ENCODE peak calls at places on chromosome 13, in nine cellular contexts. One of them, this sample, is unnamed.

GRCh38 chr13:54415753-54416366 is 1387.2 kb downstream of the OLFM4 start:
- DNase-seq in nephron progenitor cell: no peak
- DNase-seq in NCI-H510A treated with DMSO at 0.1 percent for 48 hours: no peak
- DNase-seq in HEK293T: no peak
- DNase-seq in mucosa of descending colon: no peak
- DNase-seq in stimulated activated CD4-positive, alpha-beta T cell treated with anti-CD3 and anti-CD28 coated beads, TNF-alpha, amount 100 ng/mL, for 48 hours: no peak
- DNase-seq in left kidney: no peak
- DNase-seq in NCI-H1092 treated with DMSO at 0.1 percent for 48 hours: no peak
- DNase-seq in central memory CD4-positive, alpha-beta T cell: no peak
- DNase-seq in this sample: no peak

GRCh38 chr13:51534075-51534817 is 50.0 kb upstream of the WDFY2 start:
- DNase-seq in NCI-H1092 treated with DMSO at 0.1 percent for 48 hours: no peak
- DNase-seq in nephron progenitor cell: no peak
- DNase-seq in left kidney: peak; percentile 4
- DNase-seq in HEK293T: no peak
- DNase-seq in mucosa of descending colon: peak; percentile 35
- DNase-seq in stimulated activated CD4-positive, alpha-beta T cell treated with anti-CD3 and anti-CD28 coated beads, TNF-alpha, amount 100 ng/mL, for 48 hours: peak; percentile 8
- DNase-seq in central memory CD4-positive, alpha-beta T cell: peak; percentile 43
- DNase-seq in NCI-H510A treated with DMSO at 0.1 percent for 48 hours: no peak
- DNase-seq in this sample: peak; percentile 18

GRCh38 chr13:30819136-30819875 is 84.0 kb downstream of the ALOX5AP start:
- DNase-seq in stimulated activated CD4-positive, alpha-beta T cell treated with anti-CD3 and anti-CD28 coated beads, TNF-alpha, amount 100 ng/mL, for 48 hours: no peak
- DNase-seq in nephron progenitor cell: no peak
- DNase-seq in central memory CD4-positive, alpha-beta T cell: no peak
- DNase-seq in left kidney: no peak
- DNase-seq in HEK293T: no peak
- DNase-seq in NCI-H510A treated with DMSO at 0.1 percent for 48 hours: peak; percentile 55
- DNase-seq in mucosa of descending colon: no peak
- DNase-seq in NCI-H1092 treated with DMSO at 0.1 percent for 48 hours: no peak
- DNase-seq in this sample: no peak

GRCh38 chr13:44801990-44802389 is 187.3 kb downstream of the NUFIP1 start:
- DNase-seq in NCI-H1092 treated with DMSO at 0.1 percent for 48 hours: no peak
- DNase-seq in mucosa of descending colon: no peak
- DNase-seq in stimulated activated CD4-positive, alpha-beta T cell treated with anti-CD3 and anti-CD28 coated beads, TNF-alpha, amount 100 ng/mL, for 48 hours: no peak
- DNase-seq in NCI-H510A treated with DMSO at 0.1 percent for 48 hours: no peak
- DNase-seq in HEK293T: no peak
- DNase-seq in left kidney: no peak
- DNase-seq in nephron progenitor cell: no peak
- DNase-seq in central memory CD4-positive, alpha-beta T cell: no peak
- DNase-seq in this sample: no peak

GRCh38 chr13:99221567-99222239 is 21.0 kb downstream of the UBAC2 start:
- DNase-seq in stimulated activated CD4-positive, alpha-beta T cell treated with anti-CD3 and anti-CD28 coated beads, TNF-alpha, amount 100 ng/mL, for 48 hours: no peak
- DNase-seq in left kidney: no peak
- DNase-seq in NCI-H510A treated with DMSO at 0.1 percent for 48 hours: no peak
- DNase-seq in nephron progenitor cell: no peak
- DNase-seq in NCI-H1092 treated with DMSO at 0.1 percent for 48 hours: no peak
- DNase-seq in central memory CD4-positive, alpha-beta T cell: no peak
- DNase-seq in HEK293T: no peak
- DNase-seq in mucosa of descending colon: no peak
- DNase-seq in this sample: no peak

GRCh38 chr13:65508745-65509144 is 1721.4 kb downstream of the PCDH9 start:
- DNase-seq in NCI-H1092 treated with DMSO at 0.1 percent for 48 hours: no peak
- DNase-seq in stimulated activated CD4-positive, alpha-beta T cell treated with anti-CD3 and anti-CD28 coated beads, TNF-alpha, amount 100 ng/mL, for 48 hours: no peak
- DNase-seq in central memory CD4-positive, alpha-beta T cell: no peak
- DNase-seq in nephron progenitor cell: no peak
- DNase-seq in mucosa of descending colon: no peak
- DNase-seq in NCI-H510A treated with DMSO at 0.1 percent for 48 hours: no peak
- DNase-seq in HEK293T: no peak
- DNase-seq in left kidney: no peak
- DNase-seq in this sample: no peak

GRCh38 chr13:111006508-111007031 is 91.7 kb upstream of the ANKRD10 start:
- DNase-seq in NCI-H1092 treated with DMSO at 0.1 percent for 48 hours: peak; percentile 88
- DNase-seq in nephron progenitor cell: no peak
- DNase-seq in central memory CD4-positive, alpha-beta T cell: no peak
- DNase-seq in mucosa of descending colon: peak; percentile 42
- DNase-seq in NCI-H510A treated with DMSO at 0.1 percent for 48 hours: no peak
- DNase-seq in stimulated activated CD4-positive, alpha-beta T cell treated with anti-CD3 and anti-CD28 coated beads, TNF-alpha, amount 100 ng/mL, for 48 hours: no peak
- DNase-seq in HEK293T: peak; percentile 9
- DNase-seq in left kidney: peak; percentile 53
- DNase-seq in this sample: no peak

GRCh38 chr13:38141792-38142191 is 207.9 kb upstream of the UFM1 start:
- DNase-seq in NCI-H1092 treated with DMSO at 0.1 percent for 48 hours: no peak
- DNase-seq in stimulated activated CD4-positive, alpha-beta T cell treated with anti-CD3 and anti-CD28 coated beads, TNF-alpha, amount 100 ng/mL, for 48 hours: no peak
- DNase-seq in left kidney: no peak
- DNase-seq in nephron progenitor cell: no peak
- DNase-seq in central memory CD4-positive, alpha-beta T cell: no peak
- DNase-seq in mucosa of descending colon: no peak
- DNase-seq in NCI-H510A treated with DMSO at 0.1 percent for 48 hours: no peak
- DNase-seq in HEK293T: no peak
- DNase-seq in this sample: no peak

GRCh38 chr13:50124536-50125305 is 109.5 kb downstream of the KCNRG start:
- DNase-seq in left kidney: peak; percentile 84
- DNase-seq in central memory CD4-positive, alpha-beta T cell: peak; percentile 94
- DNase-seq in stimulated activated CD4-positive, alpha-beta T cell treated with anti-CD3 and anti-CD28 coated beads, TNF-alpha, amount 100 ng/mL, for 48 hours: peak; percentile 78
- DNase-seq in NCI-H510A treated with DMSO at 0.1 percent for 48 hours: peak; percentile 24
- DNase-seq in mucosa of descending colon: no peak
- DNase-seq in NCI-H1092 treated with DMSO at 0.1 percent for 48 hours: peak; percentile 79
- DNase-seq in HEK293T: peak; percentile 43
- DNase-seq in nephron progenitor cell: peak; percentile 74
- DNase-seq in this sample: peak; percentile 93

GRCh38 chr13:95710313-95710712 is 33.4 kb downstream of the DNAJC3 start:
- DNase-seq in mucosa of descending colon: no peak
- DNase-seq in central memory CD4-positive, alpha-beta T cell: no peak
- DNase-seq in HEK293T: no peak
- DNase-seq in left kidney: no peak
- DNase-seq in nephron progenitor cell: no peak
- DNase-seq in stimulated activated CD4-positive, alpha-beta T cell treated with anti-CD3 and anti-CD28 coated beads, TNF-alpha, amount 100 ng/mL, for 48 hours: no peak
- DNase-seq in NCI-H510A treated with DMSO at 0.1 percent for 48 hours: no peak
- DNase-seq in NCI-H1092 treated with DMSO at 0.1 percent for 48 hours: no peak
- DNase-seq in this sample: no peak

GRCh38 chr13:41383400-41383799 is 72.3 kb downstream of the NAA16 start:
- DNase-seq in NCI-H1092 treated with DMSO at 0.1 percent for 48 hours: no peak
- DNase-seq in mucosa of descending colon: no peak
- DNase-seq in HEK293T: no peak
- DNase-seq in nephron progenitor cell: no peak
- DNase-seq in left kidney: no peak
- DNase-seq in NCI-H510A treated with DMSO at 0.1 percent for 48 hours: no peak
- DNase-seq in central memory CD4-positive, alpha-beta T cell: no peak
- DNase-seq in stimulated activated CD4-positive, alpha-beta T cell treated with anti-CD3 and anti-CD28 coated beads, TNF-alpha, amount 100 ng/mL, for 48 hours: no peak
- DNase-seq in this sample: no peak

GRCh38 chr13:41111454-41111853 is 21.1 kb downstream of the KBTBD6 start:
- DNase-seq in NCI-H1092 treated with DMSO at 0.1 percent for 48 hours: no peak
- DNase-seq in HEK293T: no peak
- DNase-seq in mucosa of descending colon: no peak
- DNase-seq in left kidney: no peak
- DNase-seq in NCI-H510A treated with DMSO at 0.1 percent for 48 hours: no peak
- DNase-seq in stimulated activated CD4-positive, alpha-beta T cell treated with anti-CD3 and anti-CD28 coated beads, TNF-alpha, amount 100 ng/mL, for 48 hours: no peak
- DNase-seq in central memory CD4-positive, alpha-beta T cell: no peak
- DNase-seq in nephron progenitor cell: no peak
- DNase-seq in this sample: no peak

GRCh38 chr13:113630804-113631203 is 27.2 kb downstream of the ATP4B start:
- DNase-seq in NCI-H510A treated with DMSO at 0.1 percent for 48 hours: no peak
- DNase-seq in NCI-H1092 treated with DMSO at 0.1 percent for 48 hours: peak; percentile 32
- DNase-seq in central memory CD4-positive, alpha-beta T cell: no peak
- DNase-seq in nephron progenitor cell: no peak
- DNase-seq in mucosa of descending colon: peak; percentile 14
- DNase-seq in HEK293T: no peak
- DNase-seq in left kidney: no peak
- DNase-seq in stimulated activated CD4-positive, alpha-beta T cell treated with anti-CD3 and anti-CD28 coated beads, TNF-alpha, amount 100 ng/mL, for 48 hours: no peak
- DNase-seq in this sample: no peak

GRCh38 chr13:100392709-100393630 is 195.6 kb downstream of the GGACT start:
- DNase-seq in NCI-H510A treated with DMSO at 0.1 percent for 48 hours: no peak
- DNase-seq in left kidney: peak; percentile 45
- DNase-seq in mucosa of descending colon: no peak
- DNase-seq in nephron progenitor cell: no peak
- DNase-seq in stimulated activated CD4-positive, alpha-beta T cell treated with anti-CD3 and anti-CD28 coated beads, TNF-alpha, amount 100 ng/mL, for 48 hours: peak; percentile 62
- DNase-seq in NCI-H1092 treated with DMSO at 0.1 percent for 48 hours: no peak
- DNase-seq in HEK293T: peak; percentile 49
- DNase-seq in central memory CD4-positive, alpha-beta T cell: peak; percentile 9
- DNase-seq in this sample: no peak

GRCh38 chr13:68304287-68304893 is 1074.3 kb upstream of the PCDH9 start:
- DNase-seq in NCI-H510A treated with DMSO at 0.1 percent for 48 hours: peak; percentile 10
- DNase-seq in mucosa of descending colon: no peak
- DNase-seq in central memory CD4-positive, alpha-beta T cell: no peak
- DNase-seq in stimulated activated CD4-positive, alpha-beta T cell treated with anti-CD3 and anti-CD28 coated beads, TNF-alpha, amount 100 ng/mL, for 48 hours: no peak
- DNase-seq in NCI-H1092 treated with DMSO at 0.1 percent for 48 hours: peak; percentile 66
- DNase-seq in left kidney: peak; percentile 64
- DNase-seq in nephron progenitor cell: no peak
- DNase-seq in HEK293T: peak; percentile 74
- DNase-seq in this sample: no peak

GRCh38 chr13:106182404-106182803 is 353.1 kb downstream of the EFNB2 start:
- DNase-seq in NCI-H510A treated with DMSO at 0.1 percent for 48 hours: no peak
- DNase-seq in left kidney: no peak
- DNase-seq in HEK293T: no peak
- DNase-seq in NCI-H1092 treated with DMSO at 0.1 percent for 48 hours: no peak
- DNase-seq in mucosa of descending colon: no peak
- DNase-seq in stimulated activated CD4-positive, alpha-beta T cell treated with anti-CD3 and anti-CD28 coated beads, TNF-alpha, amount 100 ng/mL, for 48 hours: no peak
- DNase-seq in nephron progenitor cell: no peak
- DNase-seq in central memory CD4-positive, alpha-beta T cell: no peak
- DNase-seq in this sample: no peak

GRCh38 chr13:84994582-84994981 is 804.6 kb downstream of the SLITRK6 start:
- DNase-seq in left kidney: no peak
- DNase-seq in central memory CD4-positive, alpha-beta T cell: no peak
- DNase-seq in HEK293T: no peak
- DNase-seq in mucosa of descending colon: no peak
- DNase-seq in stimulated activated CD4-positive, alpha-beta T cell treated with anti-CD3 and anti-CD28 coated beads, TNF-alpha, amount 100 ng/mL, for 48 hours: no peak
- DNase-seq in nephron progenitor cell: no peak
- DNase-seq in NCI-H510A treated with DMSO at 0.1 percent for 48 hours: no peak
- DNase-seq in NCI-H1092 treated with DMSO at 0.1 percent for 48 hours: no peak
- DNase-seq in this sample: no peak

GRCh38 chr13:93680329-93680728 is 453.7 kb downstream of the GPC6 start:
- DNase-seq in NCI-H510A treated with DMSO at 0.1 percent for 48 hours: no peak
- DNase-seq in stimulated activated CD4-positive, alpha-beta T cell treated with anti-CD3 and anti-CD28 coated beads, TNF-alpha, amount 100 ng/mL, for 48 hours: no peak
- DNase-seq in central memory CD4-positive, alpha-beta T cell: no peak
- DNase-seq in NCI-H1092 treated with DMSO at 0.1 percent for 48 hours: no peak
- DNase-seq in HEK293T: no peak
- DNase-seq in nephron progenitor cell: no peak
- DNase-seq in mucosa of descending colon: no peak
- DNase-seq in left kidney: no peak
- DNase-seq in this sample: no peak

GRCh38 chr13:106140476-106140875 is 395.0 kb downstream of the EFNB2 start:
- DNase-seq in mucosa of descending colon: no peak
- DNase-seq in NCI-H1092 treated with DMSO at 0.1 percent for 48 hours: no peak
- DNase-seq in nephron progenitor cell: no peak
- DNase-seq in stimulated activated CD4-positive, alpha-beta T cell treated with anti-CD3 and anti-CD28 coated beads, TNF-alpha, amount 100 ng/mL, for 48 hours: no peak
- DNase-seq in HEK293T: no peak
- DNase-seq in central memory CD4-positive, alpha-beta T cell: no peak
- DNase-seq in left kidney: no peak
- DNase-seq in NCI-H510A treated with DMSO at 0.1 percent for 48 hours: no peak
- DNase-seq in this sample: no peak

GRCh38 chr13:111177081-111177711 is 62.1 kb downstream of the ARHGEF7 start:
- DNase-seq in nephron progenitor cell: no peak
- DNase-seq in mucosa of descending colon: peak; percentile 54
- DNase-seq in NCI-H1092 treated with DMSO at 0.1 percent for 48 hours: peak; percentile 70
- DNase-seq in NCI-H510A treated with DMSO at 0.1 percent for 48 hours: no peak
- DNase-seq in stimulated activated CD4-positive, alpha-beta T cell treated with anti-CD3 and anti-CD28 coated beads, TNF-alpha, amount 100 ng/mL, for 48 hours: no peak
- DNase-seq in left kidney: no peak
- DNase-seq in HEK293T: no peak
- DNase-seq in central memory CD4-positive, alpha-beta T cell: peak; percentile 85
- DNase-seq in this sample: peak; percentile 78

GRCh38 chr13:111937763-111938375 is 129.1 kb upstream of the SOX1 start:
- DNase-seq in mucosa of descending colon: no peak
- DNase-seq in NCI-H510A treated with DMSO at 0.1 percent for 48 hours: peak; percentile 84
- DNase-seq in stimulated activated CD4-positive, alpha-beta T cell treated with anti-CD3 and anti-CD28 coated beads, TNF-alpha, amount 100 ng/mL, for 48 hours: no peak
- DNase-seq in NCI-H1092 treated with DMSO at 0.1 percent for 48 hours: peak; percentile 42
- DNase-seq in nephron progenitor cell: no peak
- DNase-seq in left kidney: peak; percentile 29
- DNase-seq in HEK293T: no peak
- DNase-seq in central memory CD4-positive, alpha-beta T cell: no peak
- DNase-seq in this sample: no peak

GRCh38 chr13:36102721-36103120 is 28.5 kb downstream of the DCLK1 start:
- DNase-seq in nephron progenitor cell: no peak
- DNase-seq in NCI-H1092 treated with DMSO at 0.1 percent for 48 hours: no peak
- DNase-seq in left kidney: no peak
- DNase-seq in central memory CD4-positive, alpha-beta T cell: no peak
- DNase-seq in NCI-H510A treated with DMSO at 0.1 percent for 48 hours: no peak
- DNase-seq in stimulated activated CD4-positive, alpha-beta T cell treated with anti-CD3 and anti-CD28 coated beads, TNF-alpha, amount 100 ng/mL, for 48 hours: no peak
- DNase-seq in mucosa of descending colon: no peak
- DNase-seq in HEK293T: no peak
- DNase-seq in this sample: no peak

GRCh38 chr13:100108913-100109507 is 20.1 kb downstream of the PCCA start:
- DNase-seq in stimulated activated CD4-positive, alpha-beta T cell treated with anti-CD3 and anti-CD28 coated beads, TNF-alpha, amount 100 ng/mL, for 48 hours: no peak
- DNase-seq in left kidney: no peak
- DNase-seq in mucosa of descending colon: no peak
- DNase-seq in nephron progenitor cell: no peak
- DNase-seq in NCI-H1092 treated with DMSO at 0.1 percent for 48 hours: no peak
- DNase-seq in central memory CD4-positive, alpha-beta T cell: no peak
- DNase-seq in HEK293T: no peak
- DNase-seq in NCI-H510A treated with DMSO at 0.1 percent for 48 hours: no peak
- DNase-seq in this sample: no peak

GRCh38 chr13:105336706-105337582 is 1198.5 kb downstream of the EFNB2 start:
- DNase-seq in left kidney: no peak
- DNase-seq in NCI-H1092 treated with DMSO at 0.1 percent for 48 hours: no peak
- DNase-seq in HEK293T: no peak
- DNase-seq in NCI-H510A treated with DMSO at 0.1 percent for 48 hours: no peak
- DNase-seq in nephron progenitor cell: no peak
- DNase-seq in mucosa of descending colon: no peak
- DNase-seq in stimulated activated CD4-positive, alpha-beta T cell treated with anti-CD3 and anti-CD28 coated beads, TNF-alpha, amount 100 ng/mL, for 48 hours: no peak
- DNase-seq in central memory CD4-positive, alpha-beta T cell: no peak
- DNase-seq in this sample: no peak

GRCh38 chr13:45860240-45860639 is 8.7 kb upstream of the SIAH3 start:
- DNase-seq in NCI-H510A treated with DMSO at 0.1 percent for 48 hours: no peak
- DNase-seq in mucosa of descending colon: no peak
- DNase-seq in left kidney: peak; percentile 40
- DNase-seq in HEK293T: no peak
- DNase-seq in stimulated activated CD4-positive, alpha-beta T cell treated with anti-CD3 and anti-CD28 coated beads, TNF-alpha, amount 100 ng/mL, for 48 hours: no peak
- DNase-seq in NCI-H1092 treated with DMSO at 0.1 percent for 48 hours: no peak
- DNase-seq in nephron progenitor cell: no peak
- DNase-seq in central memory CD4-positive, alpha-beta T cell: no peak
- DNase-seq in this sample: no peak

GRCh38 chr13:33735276-33735675 is 82.7 kb upstream of the RFC3 start:
- DNase-seq in mucosa of descending colon: no peak
- DNase-seq in central memory CD4-positive, alpha-beta T cell: no peak
- DNase-seq in nephron progenitor cell: no peak
- DNase-seq in left kidney: no peak
- DNase-seq in HEK293T: no peak
- DNase-seq in stimulated activated CD4-positive, alpha-beta T cell treated with anti-CD3 and anti-CD28 coated beads, TNF-alpha, amount 100 ng/mL, for 48 hours: no peak
- DNase-seq in NCI-H510A treated with DMSO at 0.1 percent for 48 hours: no peak
- DNase-seq in NCI-H1092 treated with DMSO at 0.1 percent for 48 hours: no peak
- DNase-seq in this sample: no peak

GRCh38 chr13:31172535-31172934 is 10.8 kb upstream of the HSPH1 start:
- DNase-seq in left kidney: no peak
- DNase-seq in stimulated activated CD4-positive, alpha-beta T cell treated with anti-CD3 and anti-CD28 coated beads, TNF-alpha, amount 100 ng/mL, for 48 hours: no peak
- DNase-seq in central memory CD4-positive, alpha-beta T cell: no peak
- DNase-seq in NCI-H510A treated with DMSO at 0.1 percent for 48 hours: no peak
- DNase-seq in mucosa of descending colon: no peak
- DNase-seq in HEK293T: no peak
- DNase-seq in nephron progenitor cell: no peak
- DNase-seq in NCI-H1092 treated with DMSO at 0.1 percent for 48 hours: no peak
- DNase-seq in this sample: no peak

GRCh38 chr13:81602236-81602635 is 1261.3 kb upstream of the SPRY2 start:
- DNase-seq in NCI-H510A treated with DMSO at 0.1 percent for 48 hours: no peak
- DNase-seq in NCI-H1092 treated with DMSO at 0.1 percent for 48 hours: no peak
- DNase-seq in mucosa of descending colon: no peak
- DNase-seq in nephron progenitor cell: no peak
- DNase-seq in central memory CD4-positive, alpha-beta T cell: no peak
- DNase-seq in HEK293T: no peak
- DNase-seq in stimulated activated CD4-positive, alpha-beta T cell treated with anti-CD3 and anti-CD28 coated beads, TNF-alpha, amount 100 ng/mL, for 48 hours: no peak
- DNase-seq in left kidney: no peak
- DNase-seq in this sample: no peak

GRCh38 chr13:95059306-95059705 is 241.9 kb downstream of the ABCC4 start:
- DNase-seq in left kidney: no peak
- DNase-seq in NCI-H1092 treated with DMSO at 0.1 percent for 48 hours: no peak
- DNase-seq in HEK293T: no peak
- DNase-seq in NCI-H510A treated with DMSO at 0.1 percent for 48 hours: no peak
- DNase-seq in nephron progenitor cell: no peak
- DNase-seq in mucosa of descending colon: no peak
- DNase-seq in stimulated activated CD4-positive, alpha-beta T cell treated with anti-CD3 and anti-CD28 coated beads, TNF-alpha, amount 100 ng/mL, for 48 hours: no peak
- DNase-seq in central memory CD4-positive, alpha-beta T cell: no peak
- DNase-seq in this sample: no peak

GRCh38 chr13:102847272-102848234 is 1.7 kb downstream of the ERCC5 start:
- DNase-seq in mucosa of descending colon: no peak
- DNase-seq in HEK293T: no peak
- DNase-seq in left kidney: peak; percentile 68
- DNase-seq in NCI-H1092 treated with DMSO at 0.1 percent for 48 hours: peak; percentile 31
- DNase-seq in central memory CD4-positive, alpha-beta T cell: peak; percentile 45
- DNase-seq in NCI-H510A treated with DMSO at 0.1 percent for 48 hours: peak; percentile 6
- DNase-seq in stimulated activated CD4-positive, alpha-beta T cell treated with anti-CD3 and anti-CD28 coated beads, TNF-alpha, amount 100 ng/mL, for 48 hours: no peak
- DNase-seq in nephron progenitor cell: no peak
- DNase-seq in this sample: peak; percentile 42

GRCh38 chr13:90839061-90839460 is 508.4 kb upstream of the MIR17HG start:
- DNase-seq in mucosa of descending colon: no peak
- DNase-seq in NCI-H510A treated with DMSO at 0.1 percent for 48 hours: no peak
- DNase-seq in left kidney: no peak
- DNase-seq in NCI-H1092 treated with DMSO at 0.1 percent for 48 hours: no peak
- DNase-seq in stimulated activated CD4-positive, alpha-beta T cell treated with anti-CD3 and anti-CD28 coated beads, TNF-alpha, amount 100 ng/mL, for 48 hours: no peak
- DNase-seq in central memory CD4-positive, alpha-beta T cell: no peak
- DNase-seq in nephron progenitor cell: no peak
- DNase-seq in HEK293T: no peak
- DNase-seq in this sample: no peak